ENCODE peak calls at places on chromosomes 5 and 9, in four cellular contexts. E is transverse colon, D is left lung, W is pancreas. T is an unnamed sample.

GRCh38 chr5:102570747-102571146 is 71.9 kb upstream of the SLCO6A1 start:
- DNase-seq in E (no peak), D (no peak), W (no peak), T (no peak)

GRCh38 chr5:115246361-115246991 is 16.2 kb downstream of the PGGT1B start:
- DNase-seq in E (no peak), D (no peak), W (no peak), T (peak; percentile 27)

GRCh38 chr9:95486318-95486717 is 30.5 kb downstream of the PTCH1 start:
- DNase-seq in E (no peak), D (no peak), W (peak; percentile 93), T (no peak)

GRCh38 chr9:70100362-70100761 is 56.7 kb downstream of the MAMDC2 start:
- DNase-seq in E (peak; percentile 16), D (no peak), W (no peak), T (no peak)

GRCh38 chr9:69295872-69296562 is 29.0 kb upstream of the ENTREP1 start:
- DNase-seq in E (no peak), D (no peak), W (no peak), T (no peak)

GRCh38 chr5:73215891-73216610 is 43.1 kb downstream of the TMEM174 start:
- DNase-seq in E (peak; percentile 83), D (peak; percentile 92), W (peak; percentile 85), T (peak; percentile 50)

GRCh38 chr5:57986746-57987145 is 473.1 kb downstream of the PLK2 start:
- DNase-seq in E (no peak), D (no peak), W (no peak), T (no peak)

GRCh38 chr5:75265731-75266130 is 29.1 kb upstream of the ANKRD31 start:
- DNase-seq in E (no peak), D (no peak), W (no peak), T (peak; percentile 54)

GRCh38 chr9:133950206-133950915 is 41.8 kb downstream of the VAV2 start:
- DNase-seq in E (no peak), D (peak; percentile 61), W (peak; percentile 28), T (no peak)

GRCh38 chr5:41787257-41787656 is 83.0 kb downstream of the OXCT1 start:
- DNase-seq in E (no peak), D (no peak), W (no peak), T (no peak)

GRCh38 chr5:151005975-151006576 is 14.3 kb upstream of the GPX3 start:
- DNase-seq in E (peak; percentile 74), D (no peak), W (no peak), T (no peak)

GRCh38 chr5:50564079-50564478 is 102.4 kb upstream of the PARP8 start:
- DNase-seq in E (no peak), D (no peak), W (no peak), T (no peak)

GRCh38 chr9:25917593-25918426 is 239.6 kb upstream of the TUSC1 start:
- DNase-seq in E (no peak), D (no peak), W (no peak), T (no peak)

GRCh38 chr9:88534456-88535225 is at the start of gene NXNL2:
- DNase-seq in E (peak; percentile 78), D (peak; percentile 95), W (peak; percentile 86), T (peak; percentile 13)

GRCh38 chr9:93580654-93581380 is 4.4 kb downstream of the PHF2 start:
- DNase-seq in E (no peak), D (no peak), W (no peak), T (no peak)

GRCh38 chr9:19552282-19552681 is 143.5 kb downstream of the ACER2 start:
- DNase-seq in E (no peak), D (no peak), W (no peak), T (no peak)
- H3K4me3 ChIP-seq in E (no peak overlapping the region), D (no peak overlapping the region), W (no peak overlapping the region), T (no peak overlapping the region)

DNA sequence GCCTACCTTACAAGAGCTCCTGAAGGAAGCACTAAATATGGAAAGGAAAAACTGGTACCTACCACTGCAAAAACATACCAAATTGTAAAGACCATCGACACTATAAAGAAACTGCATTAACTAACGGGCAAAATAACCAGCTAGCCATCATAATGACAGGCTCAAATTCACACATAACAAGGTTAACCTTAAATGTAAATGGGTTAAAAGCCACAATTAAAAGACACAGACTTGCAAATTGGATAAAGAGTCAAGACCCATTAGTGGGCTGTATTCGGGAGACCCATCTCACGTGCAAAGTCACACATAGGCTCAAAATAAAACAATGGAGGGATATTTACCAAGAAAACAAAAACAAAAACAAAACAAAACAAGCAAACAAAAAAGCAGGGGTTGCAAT is 49.4 kb downstream of the POU5F2 start:
- DNase-seq in E (no peak), D (no peak), W (no peak), T (no peak)
- H3K9me3 ChIP-seq in E (no peaks in the 10 kb centered on the region), D (peaks cover 32% of the 10 kb centered on the region), W (no peaks in the 10 kb centered on the region), T (no peaks in the 10 kb centered on the region)

GRCh38 chr9:136720251-136720886 is 8.0 kb downstream of the DIPK1B start:
- DNase-seq in E (no peak), D (peak; percentile 70), W (no peak), T (no peak)
- H3K4me1 ChIP-seq in E (peaks cover 5% of the 10 kb centered on the region), D (peaks cover 6% of the 10 kb centered on the region), W (no peaks in the 10 kb centered on the region), T (peaks cover under 1% of the 10 kb centered on the region)

GRCh38 chr5:100306000-100306399 is 229.2 kb upstream of the FAM174A start:
- DNase-seq in E (no peak), D (no peak), W (no peak), T (no peak)
- H3K4me3 ChIP-seq in E (no peak overlapping the region), D (no peak overlapping the region), W (no peak overlapping the region), T (no peak overlapping the region)

DNA sequence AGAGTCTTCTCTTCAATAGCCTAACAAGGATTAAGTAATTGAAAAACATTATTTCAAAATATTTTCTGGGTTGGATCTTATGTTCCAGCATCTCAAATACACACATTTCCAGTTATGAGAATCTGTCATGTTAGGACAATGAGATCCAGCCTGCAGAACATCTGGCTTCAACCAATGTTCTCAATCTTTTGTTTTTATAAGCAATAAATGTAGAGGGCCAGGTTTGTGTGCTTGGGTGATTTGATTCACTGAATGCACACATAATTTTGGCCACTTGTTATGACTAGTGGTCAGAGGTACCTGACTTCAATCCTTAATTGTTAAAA is 610.5 kb downstream of the EBF1 start:
- DNase-seq in E (no peak), D (no peak), W (no peak), T (no peak)
- H3K9me3 ChIP-seq in E (no peaks in the 10 kb centered on the region), D (no peaks in the 10 kb centered on the region), W (no peaks in the 10 kb centered on the region), T (no peaks in the 10 kb centered on the region)

GRCh38 chr5:40678021-40678939 is 1.4 kb upstream of the PTGER4 start:
- DNase-seq in E (no peak), D (no peak), W (no peak), T (no peak)

GRCh38 chr5:40679071-40679997 is at the start of gene PTGER4:
- DNase-seq in E (peak; percentile 97), D (peak; percentile 99), W (peak; percentile 95), T (peak; percentile 93)

GRCh38 chr5:40675396-40676133 is 4.2 kb upstream of the PTGER4 start:
- DNase-seq in E (no peak), D (no peak), W (no peak), T (no peak)

GRCh38 chr5:40676643-40677333 is 2.9 kb upstream of the PTGER4 start:
- DNase-seq in E (no peak), D (no peak), W (peak; percentile 30), T (no peak)

DNA sequence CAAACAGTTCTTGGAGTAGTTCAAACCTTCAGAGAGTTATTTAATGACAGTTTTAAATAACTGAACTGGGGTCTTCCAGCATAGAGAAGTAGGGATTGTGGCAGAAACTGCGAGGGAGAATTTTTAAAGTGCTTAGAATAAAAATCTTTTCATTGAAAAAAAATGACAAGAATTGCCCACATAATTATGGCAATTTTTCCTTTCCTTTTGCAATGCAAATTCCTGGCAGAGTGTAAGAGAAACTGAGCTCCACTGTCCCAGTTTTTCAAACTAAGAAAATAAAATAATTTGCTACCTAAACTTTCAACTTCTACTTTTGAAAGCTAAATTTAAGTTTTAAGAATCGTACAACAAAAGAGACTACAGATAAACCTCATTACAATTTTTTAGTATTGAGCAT is 2.3 kb upstream of the PTGER4 start:
- DNase-seq in E (no peak), D (no peak), W (no peak), T (no peak)
- H3K4me1 ChIP-seq in E (no peaks in the 10 kb centered on the region), D (peaks cover 13% of the 10 kb centered on the region), W (no peaks in the 10 kb centered on the region), T (peaks cover 58% of the 10 kb centered on the region)

GRCh38 chr9:102035929-102036328 is 297.5 kb upstream of the GRIN3A start:
- DNase-seq in E (no peak), D (no peak), W (no peak), T (no peak)
- H3K4me3 ChIP-seq in E (no peak overlapping the region), D (no peak overlapping the region), W (no peak overlapping the region), T (no peak overlapping the region)

GRCh38 chr5:148336704-148337435 is 1.5 kb downstream of the SPINK9 start:
- DNase-seq in E (no peak), D (no peak), W (no peak), T (no peak)

GRCh38 chr5:148343049-148343413 is 7.7 kb downstream of the SPINK9 start:
- DNase-seq in E (peak; percentile 63), D (no peak), W (no peak), T (no peak)

GRCh38 chr5:148343603-148344230 is 8.4 kb downstream of the SPINK9 start:
- DNase-seq in E (no peak), D (no peak), W (no peak), T (no peak)

GRCh38 chr5:148347706-148348105 is 12.3 kb downstream of the SPINK9 start:
- DNase-seq in E (no peak), D (no peak), W (no peak), T (no peak)

GRCh38 chr5:148342371-148343048 is 7.2 kb downstream of the SPINK9 start:
- DNase-seq in E (no peak), D (no peak), W (no peak), T (no peak)
- H3K9me3 ChIP-seq in E (no peaks in the 10 kb centered on the region), D (no peaks in the 10 kb centered on the region), W (no peaks in the 10 kb centered on the region), T (no peaks in the 10 kb centered on the region)

GRCh38 chr5:173830421-173830820 is 57.7 kb upstream of the CPEB4 start:
- DNase-seq in E (no peak), D (no peak), W (no peak), T (no peak)

GRCh38 chr5:173831196-173831914 is 56.8 kb upstream of the CPEB4 start:
- DNase-seq in E (no peak), D (no peak), W (no peak), T (no peak)

GRCh38 chr5:173829826-173830225 is 58.3 kb upstream of the CPEB4 start:
- DNase-seq in E (no peak), D (no peak), W (no peak), T (no peak)

GRCh38 chr5:173826921-173827350 is 61.2 kb upstream of the CPEB4 start:
- DNase-seq in E (no peak), D (no peak), W (no peak), T (no peak)

DNA sequence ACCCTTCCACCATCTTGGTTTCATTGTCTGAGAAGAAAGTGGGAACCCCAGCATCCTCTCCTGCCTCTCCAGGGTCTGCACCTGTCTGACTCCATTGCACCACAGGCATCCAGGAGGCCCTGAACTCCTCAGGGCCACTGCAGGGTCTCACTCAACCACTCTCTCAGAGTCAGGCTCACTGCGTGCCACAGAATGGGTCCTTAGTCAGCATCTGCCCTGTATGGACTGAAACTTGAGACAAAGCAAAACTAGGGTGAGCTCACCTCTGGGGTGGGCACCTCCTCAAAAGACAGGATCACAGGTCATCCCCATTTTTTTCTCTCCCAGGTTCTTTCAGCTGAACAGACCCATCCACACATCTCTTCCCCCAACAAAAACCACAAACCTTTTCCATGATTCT is 59.2 kb upstream of the CPEB4 start:
- DNase-seq in E (no peak), D (no peak), W (no peak), T (no peak)
- H3K4me1 ChIP-seq in E (no peaks in the 10 kb centered on the region), D (peaks cover 5% of the 10 kb centered on the region), W (peaks cover 13% of the 10 kb centered on the region), T (no peaks in the 10 kb centered on the region)

T was measured in CD8-positive, alpha-beta memory T cell.